ENCODE peak calls at places on chromosomes 4 and X, in seven cellular contexts. One of them, this sample, is unnamed.

GRCh38 chr4:3302164-3302785 is 9.5 kb downstream of the RGS12 start:
- DNase-seq in mesendoderm: no peak
- DNase-seq in mesenchymal stem cell: no peak
- DNase-seq in H1: no peak
- DNase-seq in trophoblast cell: no peak
- DNase-seq in IMR-90: no peak
- DNase-seq in neuronal stem cell: no peak
- DNase-seq in this sample: no peak

GRCh38 chr4:177728361-177729152 is 286.3 kb upstream of the AGA start:
- DNase-seq in IMR-90: no peak
- DNase-seq in neuronal stem cell: no peak
- DNase-seq in mesenchymal stem cell: no peak
- DNase-seq in trophoblast cell: peak; percentile 16
- DNase-seq in mesendoderm: peak; percentile 5
- DNase-seq in H1: no peak
- DNase-seq in this sample: no peak

GRCh38 chrX:43644124-43644701 is 11.9 kb upstream of the MAOA start:
- DNase-seq in H1: no peak
- DNase-seq in mesendoderm: no peak
- DNase-seq in trophoblast cell: peak; percentile 79
- DNase-seq in mesenchymal stem cell: peak; percentile 95
- DNase-seq in IMR-90: peak; percentile 41
- DNase-seq in neuronal stem cell: no peak
- DNase-seq in this sample: no peak

GRCh38 chrX:2628751-2629315 is 62.3 kb upstream of the CD99 start:
- DNase-seq in H1: no peak
- DNase-seq in trophoblast cell: no peak
- DNase-seq in IMR-90: no peak
- DNase-seq in mesendoderm: no peak
- DNase-seq in mesenchymal stem cell: no peak
- DNase-seq in neuronal stem cell: no peak
- DNase-seq in this sample: no peak

GRCh38 chr4:6263541-6264540 is 5.8 kb upstream of the WFS1 start:
- DNase-seq in trophoblast cell: peak; percentile 44
- DNase-seq in mesenchymal stem cell: peak; percentile 41
- DNase-seq in H1: no peak
- DNase-seq in mesendoderm: peak; percentile 51
- DNase-seq in IMR-90: peak; percentile 63
- DNase-seq in neuronal stem cell: no peak
- DNase-seq in this sample: peak; percentile 66

GRCh38 chr4:37803348-37803973 is 23.0 kb upstream of the PGM2 start:
- DNase-seq in trophoblast cell: peak; percentile 60
- DNase-seq in IMR-90: peak; percentile 63
- DNase-seq in mesendoderm: peak; percentile 53
- DNase-seq in mesenchymal stem cell: peak; percentile 65
- DNase-seq in neuronal stem cell: no peak
- DNase-seq in H1: no peak
- DNase-seq in this sample: no peak

GRCh38 chr4:130336585-130337217 is 1240.7 kb downstream of the C4orf33 start:
- DNase-seq in trophoblast cell: peak; percentile 67
- DNase-seq in neuronal stem cell: no peak
- DNase-seq in IMR-90: peak; percentile 20
- DNase-seq in mesenchymal stem cell: peak; percentile 3
- DNase-seq in mesendoderm: peak; percentile 31
- DNase-seq in H1: no peak
- DNase-seq in this sample: no peak

GRCh38 chr4:138816883-138817282 is 198.7 kb upstream of the NOCT start:
- DNase-seq in neuronal stem cell: no peak
- DNase-seq in IMR-90: no peak
- DNase-seq in trophoblast cell: no peak
- DNase-seq in H1: no peak
- DNase-seq in mesenchymal stem cell: no peak
- DNase-seq in mesendoderm: peak; percentile 93
- DNase-seq in this sample: no peak

GRCh38 chr4:102338405-102338804 is 6.9 kb downstream of the SLC39A8 start:
- DNase-seq in mesenchymal stem cell: no peak
- DNase-seq in trophoblast cell: peak; percentile 93
- DNase-seq in neuronal stem cell: no peak
- DNase-seq in H1: no peak
- DNase-seq in mesendoderm: no peak
- DNase-seq in IMR-90: no peak
- DNase-seq in this sample: no peak

GRCh38 chrX:103554687-103555417 is 30.5 kb upstream of the TCEAL4 start:
- DNase-seq in H1: no peak
- DNase-seq in IMR-90: peak; percentile 24
- DNase-seq in mesendoderm: peak; percentile 93
- DNase-seq in mesenchymal stem cell: peak; percentile 75
- DNase-seq in trophoblast cell: peak; percentile 72
- DNase-seq in neuronal stem cell: peak; percentile 73
- DNase-seq in this sample: peak; percentile 85

GRCh38 chr4:144336633-144337032 is 196.1 kb upstream of the GYPA start:
- DNase-seq in trophoblast cell: no peak
- DNase-seq in neuronal stem cell: no peak
- DNase-seq in IMR-90: no peak
- DNase-seq in mesendoderm: no peak
- DNase-seq in mesenchymal stem cell: no peak
- DNase-seq in H1: no peak
- DNase-seq in this sample: no peak

GRCh38 chrX:102672876-102673275 is 21.6 kb downstream of the GPRASP1 start:
- DNase-seq in trophoblast cell: peak; percentile 40
- DNase-seq in neuronal stem cell: no peak
- DNase-seq in IMR-90: peak; percentile 60
- DNase-seq in mesendoderm: no peak
- DNase-seq in mesenchymal stem cell: peak; percentile 37
- DNase-seq in H1: no peak
- DNase-seq in this sample: no peak

GRCh38 chr4:3337811-3338210 is 45.0 kb downstream of the RGS12 start:
- DNase-seq in trophoblast cell: no peak
- DNase-seq in IMR-90: no peak
- DNase-seq in neuronal stem cell: no peak
- DNase-seq in H1: no peak
- DNase-seq in mesendoderm: no peak
- DNase-seq in mesenchymal stem cell: no peak
- DNase-seq in this sample: no peak

GRCh38 chr4:28278676-28279075 is 1418.0 kb downstream of the STIM2 start:
- DNase-seq in IMR-90: no peak
- DNase-seq in H1: no peak
- DNase-seq in mesenchymal stem cell: no peak
- DNase-seq in trophoblast cell: no peak
- DNase-seq in mesendoderm: no peak
- DNase-seq in neuronal stem cell: no peak
- DNase-seq in this sample: no peak

GRCh38 chrX:106611682-106612402 is at the start of gene RADX:
- DNase-seq in IMR-90: peak; percentile 45
- DNase-seq in neuronal stem cell: peak; percentile 78
- DNase-seq in mesendoderm: peak; percentile 92
- DNase-seq in H1: peak; percentile 60
- DNase-seq in mesenchymal stem cell: peak; percentile 86
- DNase-seq in trophoblast cell: peak; percentile 77
- DNase-seq in this sample: peak; percentile 91

GRCh38 chr4:154743683-154744340 is at the start of gene LRAT:
- DNase-seq in mesendoderm: peak; percentile 81
- DNase-seq in IMR-90: no peak
- DNase-seq in mesenchymal stem cell: no peak
- DNase-seq in H1: peak; percentile 80
- DNase-seq in neuronal stem cell: no peak
- DNase-seq in trophoblast cell: no peak
- DNase-seq in this sample: peak; percentile 92

GRCh38 chrX:118682258-118683014 is 45.0 kb upstream of the IL13RA1 start:
- DNase-seq in trophoblast cell: no peak
- DNase-seq in neuronal stem cell: no peak
- DNase-seq in mesendoderm: no peak
- DNase-seq in mesenchymal stem cell: no peak
- DNase-seq in H1: no peak
- DNase-seq in IMR-90: no peak
- DNase-seq in this sample: no peak

GRCh38 chr4:141995051-141995450 is 358.7 kb downstream of the IL15 start:
- DNase-seq in IMR-90: no peak
- DNase-seq in H1: no peak
- DNase-seq in mesenchymal stem cell: no peak
- DNase-seq in trophoblast cell: no peak
- DNase-seq in mesendoderm: no peak
- DNase-seq in neuronal stem cell: no peak
- DNase-seq in this sample: no peak

GRCh38 chr4:46329118-46329976 is 60.6 kb downstream of the GABRA2 start:
- DNase-seq in mesendoderm: peak; percentile 82
- DNase-seq in IMR-90: peak; percentile 61
- DNase-seq in H1: peak; percentile 7
- DNase-seq in neuronal stem cell: peak; percentile 45
- DNase-seq in mesenchymal stem cell: peak; percentile 77
- DNase-seq in trophoblast cell: peak; percentile 18
- DNase-seq in this sample: peak; percentile 46

GRCh38 chrX:2784026-2784425 is 32.2 kb downstream of the XG start:
- DNase-seq in mesendoderm: no peak
- DNase-seq in neuronal stem cell: no peak
- DNase-seq in mesenchymal stem cell: no peak
- DNase-seq in trophoblast cell: no peak
- DNase-seq in H1: no peak
- DNase-seq in IMR-90: no peak
- DNase-seq in this sample: no peak

GRCh38 chrX:117957128-117957527 is 159.5 kb downstream of the KLHL13 start:
- DNase-seq in IMR-90: peak; percentile 25
- DNase-seq in trophoblast cell: no peak
- DNase-seq in H1: no peak
- DNase-seq in mesendoderm: no peak
- DNase-seq in mesenchymal stem cell: no peak
- DNase-seq in neuronal stem cell: no peak
- DNase-seq in this sample: no peak

GRCh38 chr4:15665738-15666365 is 10.7 kb upstream of the FBXL5 start:
- DNase-seq in trophoblast cell: peak; percentile 94
- DNase-seq in H1: no peak
- DNase-seq in mesendoderm: no peak
- DNase-seq in neuronal stem cell: no peak
- DNase-seq in mesenchymal stem cell: no peak
- DNase-seq in IMR-90: peak; percentile 58
- DNase-seq in this sample: no peak

GRCh38 chr4:15668566-15669435 is 12.8 kb upstream of the FAM200B start:
- DNase-seq in neuronal stem cell: no peak
- DNase-seq in mesendoderm: no peak
- DNase-seq in H1: no peak
- DNase-seq in trophoblast cell: peak; percentile 79
- DNase-seq in IMR-90: no peak
- DNase-seq in mesenchymal stem cell: no peak
- DNase-seq in this sample: no peak

GRCh38 chr4:15670576-15670975 is 11.1 kb upstream of the FAM200B start:
- DNase-seq in mesenchymal stem cell: no peak
- DNase-seq in trophoblast cell: peak; percentile 63
- DNase-seq in IMR-90: no peak
- DNase-seq in mesendoderm: no peak
- DNase-seq in H1: no peak
- DNase-seq in neuronal stem cell: no peak
- DNase-seq in this sample: no peak

GRCh38 chr4:15672096-15672495 is 9.5 kb upstream of the FAM200B start:
- DNase-seq in trophoblast cell: peak; percentile 93
- DNase-seq in mesenchymal stem cell: no peak
- DNase-seq in IMR-90: no peak
- DNase-seq in neuronal stem cell: no peak
- DNase-seq in mesendoderm: no peak
- DNase-seq in H1: no peak
- DNase-seq in this sample: no peak

GRCh38 chr4:15667006-15667405 is 11.8 kb upstream of the FBXL5 start:
- DNase-seq in mesendoderm: no peak
- DNase-seq in IMR-90: no peak
- DNase-seq in neuronal stem cell: no peak
- DNase-seq in trophoblast cell: no peak
- DNase-seq in mesenchymal stem cell: no peak
- DNase-seq in H1: no peak
- DNase-seq in this sample: no peak
- H2BK5ac ChIP-seq in mesendoderm: no peak overlapping the region
- H2BK5ac ChIP-seq in IMR-90: no peak overlapping the region
- H2BK5ac ChIP-seq in neuronal stem cell: no peak overlapping the region
- H2BK5ac ChIP-seq in trophoblast cell: no peak overlapping the region
- H2BK5ac ChIP-seq in mesenchymal stem cell: no peak overlapping the region
- H2BK5ac ChIP-seq in H1: no peak overlapping the region
- H2BK5ac ChIP-seq in this sample: no peak overlapping the region

GRCh38 chrX:128396601-128397000 is 344.4 kb upstream of the ACTRT1 start:
- DNase-seq in IMR-90: no peak
- DNase-seq in neuronal stem cell: no peak
- DNase-seq in mesendoderm: no peak
- DNase-seq in mesenchymal stem cell: no peak
- DNase-seq in trophoblast cell: no peak
- DNase-seq in H1: no peak
- DNase-seq in this sample: no peak
- H2BK5ac ChIP-seq in IMR-90: no peak overlapping the region
- H2BK5ac ChIP-seq in neuronal stem cell: no peak overlapping the region
- H2BK5ac ChIP-seq in mesendoderm: no peak overlapping the region
- H2BK5ac ChIP-seq in mesenchymal stem cell: no peak overlapping the region
- H2BK5ac ChIP-seq in trophoblast cell: no peak overlapping the region
- H2BK5ac ChIP-seq in H1: no peak overlapping the region
- H2BK5ac ChIP-seq in this sample: no peak overlapping the region

DNA sequence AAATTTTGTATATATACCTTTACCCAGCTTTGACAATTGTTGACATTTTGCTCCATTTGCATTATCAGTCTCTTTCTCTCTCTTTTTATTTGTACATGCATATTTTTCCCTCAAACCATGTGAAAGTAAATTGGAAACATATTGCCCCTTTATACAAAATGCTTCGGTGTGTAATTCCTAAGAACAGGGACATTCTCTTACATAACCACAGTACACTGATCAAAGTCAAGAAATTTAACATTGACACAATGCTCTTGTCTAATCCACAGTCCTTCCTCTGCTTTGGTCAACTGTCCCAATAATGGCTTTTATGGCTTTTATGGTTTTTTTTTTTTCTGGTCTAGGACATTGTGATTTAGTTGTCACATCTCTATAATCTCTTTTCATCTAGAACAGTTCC is 9.5 kb upstream of the SMS start:
- DNase-seq in IMR-90: no peak
- DNase-seq in H1: no peak
- DNase-seq in trophoblast cell: no peak
- DNase-seq in mesenchymal stem cell: no peak
- DNase-seq in neuronal stem cell: no peak
- DNase-seq in mesendoderm: no peak
- DNase-seq in this sample: no peak
- H2BK5ac ChIP-seq in IMR-90: peak overlapping the region; percentile 72
- H2BK5ac ChIP-seq in H1: no peak overlapping the region
- H2BK5ac ChIP-seq in trophoblast cell: no peak overlapping the region
- H2BK5ac ChIP-seq in mesenchymal stem cell: no peak overlapping the region
- H2BK5ac ChIP-seq in neuronal stem cell: no peak overlapping the region
- H2BK5ac ChIP-seq in mesendoderm: no peak overlapping the region
- H2BK5ac ChIP-seq in this sample: no peak overlapping the region

GRCh38 chr4:188139141-188139540 is at the start of gene TRIML1:
- DNase-seq in mesenchymal stem cell: no peak
- DNase-seq in neuronal stem cell: no peak
- DNase-seq in IMR-90: no peak
- DNase-seq in H1: no peak
- DNase-seq in trophoblast cell: no peak
- DNase-seq in mesendoderm: no peak
- DNase-seq in this sample: no peak
- H2BK5ac ChIP-seq in mesenchymal stem cell: no peak within 1 kb of the TSS
- H2BK5ac ChIP-seq in neuronal stem cell: no peak within 1 kb of the TSS
- H2BK5ac ChIP-seq in IMR-90: no peak within 1 kb of the TSS
- H2BK5ac ChIP-seq in H1: no peak within 1 kb of the TSS
- H2BK5ac ChIP-seq in trophoblast cell: no peak within 1 kb of the TSS
- H2BK5ac ChIP-seq in mesendoderm: no peak within 1 kb of the TSS
- H2BK5ac ChIP-seq in this sample: no peak within 1 kb of the TSS

DNA sequence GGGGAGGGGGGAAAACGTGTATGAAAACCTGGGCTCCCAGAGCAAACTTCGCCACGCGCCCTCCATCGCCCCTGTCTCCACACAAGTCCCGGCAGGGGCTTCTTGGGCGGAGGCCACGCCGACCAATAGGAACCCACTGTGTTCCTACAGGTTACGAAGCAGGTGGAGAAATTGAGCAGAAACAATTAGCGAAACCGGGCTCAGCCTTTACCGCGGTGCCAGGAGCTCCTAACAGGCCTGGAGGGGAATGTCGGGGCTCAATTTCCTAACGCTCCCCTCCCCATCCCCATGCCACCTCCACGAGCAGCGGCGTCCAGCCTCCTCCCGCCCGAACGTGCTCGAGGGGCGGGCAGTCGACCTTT is 582 bp upstream of the KIT start:
- DNase-seq in trophoblast cell: no peak
- DNase-seq in H1: no peak
- DNase-seq in mesenchymal stem cell: no peak
- DNase-seq in mesendoderm: peak; percentile 38
- DNase-seq in IMR-90: no peak
- DNase-seq in neuronal stem cell: no peak
- DNase-seq in this sample: peak; percentile 70
- H2BK5ac ChIP-seq in trophoblast cell: no peak overlapping the region
- H2BK5ac ChIP-seq in H1: peak overlapping the region; percentile 45
- H2BK5ac ChIP-seq in mesenchymal stem cell: no peak overlapping the region
- H2BK5ac ChIP-seq in mesendoderm: peak overlapping the region; percentile 18
- H2BK5ac ChIP-seq in IMR-90: no peak overlapping the region
- H2BK5ac ChIP-seq in neuronal stem cell: no peak overlapping the region
- H2BK5ac ChIP-seq in this sample: no peak overlapping the region

This sample was measured in H9.